ENCODE peak calls at places on chromosomes 11 and 22, in seven cellular contexts. One of them, this sample, is unnamed.

GRCh38 chr11:14529933-14530332 is 9.7 kb upstream of the PSMA1 start:
- DNase-seq in MCF 10A: peak; percentile 29
- DNase-seq in endodermal cell: no peak
- DNase-seq in A549: no peak
- DNase-seq in upper lobe of right lung: no peak
- DNase-seq in CD4-positive, alpha-beta T cell: no peak
- DNase-seq in RWPE1: peak; percentile 47
- DNase-seq in this sample: no peak

GRCh38 chr22:44366372-44367310 is 53.9 kb upstream of the SHISAL1 start:
- DNase-seq in MCF 10A: no peak
- DNase-seq in A549: no peak
- DNase-seq in CD4-positive, alpha-beta T cell: no peak
- DNase-seq in endodermal cell: peak; percentile 28
- DNase-seq in RWPE1: no peak
- DNase-seq in upper lobe of right lung: peak; percentile 54
- DNase-seq in this sample: no peak

GRCh38 chr11:1119282-1120146 is 38.2 kb upstream of the MUC5AC start:
- DNase-seq in CD4-positive, alpha-beta T cell: no peak
- DNase-seq in RWPE1: no peak
- DNase-seq in A549: no peak
- DNase-seq in upper lobe of right lung: peak; percentile 42
- DNase-seq in MCF 10A: no peak
- DNase-seq in endodermal cell: peak; percentile 27
- DNase-seq in this sample: peak; percentile 68

GRCh38 chr11:77287615-77288273 is 13.7 kb downstream of the GDPD4 start:
- DNase-seq in A549: no peak
- DNase-seq in MCF 10A: peak; percentile 79
- DNase-seq in endodermal cell: no peak
- DNase-seq in RWPE1: peak; percentile 84
- DNase-seq in upper lobe of right lung: no peak
- DNase-seq in CD4-positive, alpha-beta T cell: no peak
- DNase-seq in this sample: no peak

GRCh38 chr22:46220921-46221320 is 29.2 kb downstream of the CDPF1 start:
- DNase-seq in MCF 10A: no peak
- DNase-seq in endodermal cell: no peak
- DNase-seq in CD4-positive, alpha-beta T cell: no peak
- DNase-seq in A549: no peak
- DNase-seq in RWPE1: no peak
- DNase-seq in upper lobe of right lung: no peak
- DNase-seq in this sample: no peak

GRCh38 chr11:69199583-69200295 is 44.0 kb downstream of the SMIM38 start:
- DNase-seq in RWPE1: no peak
- DNase-seq in CD4-positive, alpha-beta T cell: no peak
- DNase-seq in A549: no peak
- DNase-seq in endodermal cell: no peak
- DNase-seq in MCF 10A: no peak
- DNase-seq in upper lobe of right lung: peak; percentile 27
- DNase-seq in this sample: no peak

GRCh38 chr11:78050964-78051831 is 12.5 kb upstream of the THRSP start:
- DNase-seq in MCF 10A: peak; percentile 76
- DNase-seq in CD4-positive, alpha-beta T cell: no peak
- DNase-seq in upper lobe of right lung: no peak
- DNase-seq in RWPE1: no peak
- DNase-seq in A549: no peak
- DNase-seq in endodermal cell: peak; percentile 73
- DNase-seq in this sample: no peak

GRCh38 chr11:130721736-130722135 is 194.5 kb downstream of the SNX19 start:
- DNase-seq in upper lobe of right lung: no peak
- DNase-seq in A549: no peak
- DNase-seq in MCF 10A: peak; percentile 79
- DNase-seq in RWPE1: peak; percentile 41
- DNase-seq in endodermal cell: peak; percentile 12
- DNase-seq in CD4-positive, alpha-beta T cell: no peak
- DNase-seq in this sample: no peak

GRCh38 chr11:44566952-44567875 is 1.8 kb downstream of the CD82 start:
- DNase-seq in A549: no peak
- DNase-seq in MCF 10A: no peak
- DNase-seq in upper lobe of right lung: no peak
- DNase-seq in CD4-positive, alpha-beta T cell: peak; percentile 18
- DNase-seq in RWPE1: no peak
- DNase-seq in endodermal cell: peak; percentile 49
- DNase-seq in this sample: no peak

GRCh38 chr11:20670932-20671403 is 1.6 kb downstream of the NELL1 start:
- DNase-seq in CD4-positive, alpha-beta T cell: no peak
- DNase-seq in RWPE1: no peak
- DNase-seq in upper lobe of right lung: no peak
- DNase-seq in MCF 10A: no peak
- DNase-seq in A549: no peak
- DNase-seq in endodermal cell: peak; percentile 73
- DNase-seq in this sample: no peak

GRCh38 chr22:49057910-49058309 is 769.8 kb downstream of the BRD1 start:
- DNase-seq in upper lobe of right lung: no peak
- DNase-seq in MCF 10A: no peak
- DNase-seq in RWPE1: no peak
- DNase-seq in CD4-positive, alpha-beta T cell: no peak
- DNase-seq in A549: no peak
- DNase-seq in endodermal cell: no peak
- DNase-seq in this sample: no peak

GRCh38 chr11:82701847-82702520 is 31.7 kb downstream of the FAM181B start:
- DNase-seq in CD4-positive, alpha-beta T cell: no peak
- DNase-seq in endodermal cell: peak; percentile 87
- DNase-seq in RWPE1: peak; percentile 20
- DNase-seq in MCF 10A: peak; percentile 66
- DNase-seq in A549: peak; percentile 29
- DNase-seq in upper lobe of right lung: no peak
- DNase-seq in this sample: no peak

GRCh38 chr11:85945788-85946187 is 90.6 kb downstream of the CCDC83 start:
- DNase-seq in A549: no peak
- DNase-seq in endodermal cell: no peak
- DNase-seq in RWPE1: no peak
- DNase-seq in MCF 10A: no peak
- DNase-seq in upper lobe of right lung: no peak
- DNase-seq in CD4-positive, alpha-beta T cell: no peak
- DNase-seq in this sample: no peak

GRCh38 chr11:7893792-7894191 is 37.3 kb downstream of the OR10A6 start:
- DNase-seq in A549: no peak
- DNase-seq in upper lobe of right lung: no peak
- DNase-seq in MCF 10A: no peak
- DNase-seq in RWPE1: no peak
- DNase-seq in CD4-positive, alpha-beta T cell: no peak
- DNase-seq in endodermal cell: no peak
- DNase-seq in this sample: no peak

GRCh38 chr22:17970205-17970708 is 54.1 kb downstream of the MICAL3 start:
- DNase-seq in MCF 10A: no peak
- DNase-seq in endodermal cell: no peak
- DNase-seq in CD4-positive, alpha-beta T cell: no peak
- DNase-seq in RWPE1: no peak
- DNase-seq in A549: no peak
- DNase-seq in upper lobe of right lung: no peak
- DNase-seq in this sample: no peak

GRCh38 chr11:72426054-72426757 is 8.1 kb downstream of the CLPB start:
- DNase-seq in MCF 10A: no peak
- DNase-seq in A549: no peak
- DNase-seq in RWPE1: no peak
- DNase-seq in upper lobe of right lung: no peak
- DNase-seq in CD4-positive, alpha-beta T cell: no peak
- DNase-seq in endodermal cell: no peak
- DNase-seq in this sample: no peak

GRCh38 chr22:26054846-26055245 is 114.4 kb upstream of the SEZ6L start:
- DNase-seq in upper lobe of right lung: no peak
- DNase-seq in RWPE1: no peak
- DNase-seq in endodermal cell: no peak
- DNase-seq in A549: no peak
- DNase-seq in CD4-positive, alpha-beta T cell: no peak
- DNase-seq in MCF 10A: no peak
- DNase-seq in this sample: no peak

GRCh38 chr22:48054596-48054995 is 1292.1 kb downstream of the TBC1D22A start:
- DNase-seq in upper lobe of right lung: peak; percentile 23
- DNase-seq in MCF 10A: no peak
- DNase-seq in A549: no peak
- DNase-seq in RWPE1: no peak
- DNase-seq in CD4-positive, alpha-beta T cell: no peak
- DNase-seq in endodermal cell: peak; percentile 24
- DNase-seq in this sample: peak; percentile 48

GRCh38 chr11:128520206-128520885 is 67.0 kb downstream of the ETS1 start:
- DNase-seq in CD4-positive, alpha-beta T cell: no peak
- DNase-seq in A549: no peak
- DNase-seq in endodermal cell: no peak
- DNase-seq in RWPE1: no peak
- DNase-seq in MCF 10A: no peak
- DNase-seq in upper lobe of right lung: no peak
- DNase-seq in this sample: no peak

GRCh38 chr11:61357233-61357893 is 4.3 kb downstream of the CYB561A3 start:
- DNase-seq in A549: no peak
- DNase-seq in MCF 10A: no peak
- DNase-seq in upper lobe of right lung: no peak
- DNase-seq in endodermal cell: no peak
- DNase-seq in RWPE1: no peak
- DNase-seq in CD4-positive, alpha-beta T cell: no peak
- DNase-seq in this sample: no peak

GRCh38 chr11:76783901-76784813 is 1.0 kb downstream of the TSKU start:
- DNase-seq in upper lobe of right lung: peak; percentile 80
- DNase-seq in A549: no peak
- DNase-seq in CD4-positive, alpha-beta T cell: no peak
- DNase-seq in endodermal cell: peak; percentile 96
- DNase-seq in MCF 10A: peak; percentile 89
- DNase-seq in RWPE1: peak; percentile 93
- DNase-seq in this sample: peak; percentile 87

GRCh38 chr11:33704240-33705002 is 3.8 kb upstream of the C11orf91 start:
- DNase-seq in A549: no peak
- DNase-seq in RWPE1: no peak
- DNase-seq in upper lobe of right lung: no peak
- DNase-seq in endodermal cell: no peak
- DNase-seq in CD4-positive, alpha-beta T cell: no peak
- DNase-seq in MCF 10A: no peak
- DNase-seq in this sample: no peak

GRCh38 chr11:16266021-16266420 is 90.3 kb downstream of the SOX6 start:
- DNase-seq in RWPE1: no peak
- DNase-seq in endodermal cell: no peak
- DNase-seq in A549: no peak
- DNase-seq in upper lobe of right lung: no peak
- DNase-seq in MCF 10A: no peak
- DNase-seq in CD4-positive, alpha-beta T cell: no peak
- DNase-seq in this sample: no peak

GRCh38 chr22:20021196-20022181 is 579 bp downstream of the TANGO2 start:
- DNase-seq in endodermal cell: peak; percentile 68
- DNase-seq in A549: no peak
- DNase-seq in MCF 10A: peak; percentile 28
- DNase-seq in CD4-positive, alpha-beta T cell: no peak
- DNase-seq in RWPE1: no peak
- DNase-seq in upper lobe of right lung: peak; percentile 83
- DNase-seq in this sample: no peak
- TF ChIP-seq CTCF in endodermal cell: peak; percentile 30
- TF ChIP-seq CTCF in A549: no peak
- TF ChIP-seq CTCF in MCF 10A: no peak
- TF ChIP-seq CTCF in CD4-positive, alpha-beta T cell: no peak
- TF ChIP-seq CTCF in RWPE1: no peak
- TF ChIP-seq CTCF in upper lobe of right lung: no peak
- TF ChIP-seq CTCF in this sample: no peak

DNA sequence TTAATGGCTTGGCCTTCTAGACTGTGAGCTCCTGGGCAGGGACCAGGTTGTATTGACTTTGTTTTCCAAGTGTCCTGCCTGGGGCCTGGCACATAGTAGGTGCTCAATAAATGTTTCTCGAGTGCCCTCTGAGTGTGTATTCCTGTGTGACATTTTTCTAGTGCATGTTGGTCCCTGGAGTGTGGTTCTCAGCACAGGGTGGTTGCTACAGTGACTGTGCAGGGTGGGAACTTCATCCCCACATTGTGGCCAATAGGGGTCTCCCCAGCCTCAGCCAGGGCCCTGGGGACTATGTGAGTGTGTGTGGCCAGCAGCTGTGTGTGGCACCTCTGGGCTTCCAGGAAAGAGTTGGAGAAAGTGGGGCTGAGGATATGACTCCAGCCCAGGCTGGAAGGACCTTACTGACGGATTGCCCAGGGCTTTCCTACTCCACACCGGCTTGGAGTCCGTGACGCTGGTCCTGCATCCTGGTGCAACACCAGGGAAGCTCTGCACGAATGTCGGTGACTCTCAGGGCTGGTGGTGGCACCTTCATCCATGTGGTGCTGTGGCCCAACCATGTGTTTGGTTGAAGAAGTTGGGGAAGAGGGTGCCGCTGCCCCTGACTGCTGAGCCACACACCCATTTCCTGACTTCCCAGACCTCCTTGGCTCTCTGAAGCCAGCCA is 9.0 kb upstream of the MARK2 start:
- DNase-seq in MCF 10A: no peak
- DNase-seq in A549: no peak
- DNase-seq in CD4-positive, alpha-beta T cell: no peak
- DNase-seq in RWPE1: no peak
- DNase-seq in endodermal cell: peak; percentile 83
- DNase-seq in upper lobe of right lung: no peak
- DNase-seq in this sample: no peak
- TF ChIP-seq CTCF in MCF 10A: no peak
- TF ChIP-seq CTCF in A549: peak; percentile 40
- TF ChIP-seq CTCF in CD4-positive, alpha-beta T cell: no peak
- TF ChIP-seq CTCF in RWPE1: no peak
- TF ChIP-seq CTCF in endodermal cell: peak; percentile 69
- TF ChIP-seq CTCF in upper lobe of right lung: no peak
- TF ChIP-seq CTCF in this sample: peak; percentile 53

DNA sequence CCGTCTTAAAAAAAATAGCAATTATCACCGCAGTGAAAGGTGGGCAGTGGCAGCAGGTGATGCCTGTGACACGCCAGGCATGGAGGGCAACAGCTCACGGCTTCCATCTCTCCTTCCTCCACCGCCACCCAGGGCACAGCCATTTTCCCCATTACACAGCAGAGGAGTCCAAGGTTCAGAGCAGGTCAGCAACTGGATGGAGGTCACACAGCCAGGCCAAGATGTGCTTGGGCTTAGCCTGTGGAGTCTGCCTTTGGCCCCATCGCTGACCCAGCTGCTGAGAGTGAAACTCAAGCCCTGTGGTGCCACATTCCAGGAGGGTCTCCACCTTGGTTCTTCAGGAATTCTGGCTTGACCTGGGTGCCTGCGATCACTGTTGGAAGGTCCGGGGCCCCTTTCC is 411.1 kb downstream of the SHANK2 start:
- DNase-seq in A549: no peak
- DNase-seq in endodermal cell: no peak
- DNase-seq in CD4-positive, alpha-beta T cell: no peak
- DNase-seq in MCF 10A: no peak
- DNase-seq in RWPE1: no peak
- DNase-seq in upper lobe of right lung: no peak
- DNase-seq in this sample: no peak
- TF ChIP-seq CTCF in A549: no peak
- TF ChIP-seq CTCF in endodermal cell: no peak
- TF ChIP-seq CTCF in CD4-positive, alpha-beta T cell: no peak
- TF ChIP-seq CTCF in MCF 10A: no peak
- TF ChIP-seq CTCF in RWPE1: no peak
- TF ChIP-seq CTCF in upper lobe of right lung: no peak
- TF ChIP-seq CTCF in this sample: no peak

GRCh38 chr11:27234043-27234668 is 128.9 kb downstream of the CCDC34 start:
- DNase-seq in MCF 10A: peak; percentile 69
- DNase-seq in endodermal cell: no peak
- DNase-seq in RWPE1: peak; percentile 25
- DNase-seq in CD4-positive, alpha-beta T cell: no peak
- DNase-seq in A549: peak; percentile 52
- DNase-seq in upper lobe of right lung: no peak
- DNase-seq in this sample: no peak
- TF ChIP-seq CTCF in MCF 10A: no peak
- TF ChIP-seq CTCF in endodermal cell: no peak
- TF ChIP-seq CTCF in RWPE1: no peak
- TF ChIP-seq CTCF in CD4-positive, alpha-beta T cell: no peak
- TF ChIP-seq CTCF in A549: no peak
- TF ChIP-seq CTCF in upper lobe of right lung: no peak
- TF ChIP-seq CTCF in this sample: no peak